ENCODE peak calls at places on chromosomes 2 and 18, in ten cellular contexts. G is stimulated activated CD4-positive, alpha-beta T cell treated with anti-CD3 and anti-CD28 coated beads, TNF-alpha, amount 100 ng/mL, for 4 hours; E is activated T-helper 1 cell treated with Interleukin-2 at 50 U/mL for 16 hours; C is AG09309; B is upper lobe of right lung; M is CD8-positive, alpha-beta memory T cell; Y is A172; U is heart right ventricle; N is HTR-8/SVneo; P is nucleus accumbens. Z is an unnamed sample.

GRCh38 chr2:234792566-234792965 is 159.3 kb upstream of the SH3BP4 start:
- DNase-seq in G (no peak), E (no peak), C (peak), B (no peak), M (no peak), Y (peak), U (no peak), N (no peak), P (peak), Z (no peak)

GRCh38 chr2:118185210-118186109 is 97.2 kb downstream of the INSIG2 start:
- DNase-seq in G (peak), E (peak), C (no peak), B (peak), M (peak), Y (peak), U (peak), N (peak), P (peak), Z (peak)

GRCh38 chr2:174595415-174595814 is 2.2 kb downstream of the WIPF1 start:
- DNase-seq in G (no peak), E (no peak), C (no peak), B (no peak), M (no peak), Y (no peak), U (no peak), N (no peak), P (no peak), Z (no peak)

GRCh38 chr2:236715511-236715961 is 145.9 kb downstream of the ACKR3 start:
- DNase-seq in G (no peak), E (no peak), C (no peak), B (no peak), M (no peak), Y (no peak), U (no peak), N (no peak), P (no peak), Z (no peak)

GRCh38 chr2:166632616-166633015 is 138.6 kb upstream of the SCN7A start:
- DNase-seq in G (no peak), E (no peak), C (no peak), B (no peak), M (no peak), Y (peak), U (no peak), N (no peak), P (no peak), Z (no peak)

GRCh38 chr18:31402026-31402373 is 25.4 kb downstream of the DSG4 start:
- DNase-seq in G (no peak), E (no peak), C (no peak), B (no peak), M (no peak), Y (no peak), U (no peak), N (no peak), P (no peak), Z (no peak)

GRCh38 chr2:11719230-11719977 is 27.0 kb upstream of the LPIN1 start:
- DNase-seq in G (no peak), E (no peak), C (no peak), B (no peak), M (no peak), Y (no peak), U (no peak), N (no peak), P (no peak), Z (no peak)

GRCh38 chr2:46314065-46314835 is 17.0 kb downstream of the EPAS1 start:
- DNase-seq in G (no peak), E (no peak), C (no peak), B (no peak), M (no peak), Y (no peak), U (no peak), N (no peak), P (no peak), Z (no peak)

GRCh38 chr2:138997849-138998517 is 217.8 kb upstream of the NXPH2 start:
- DNase-seq in G (no peak), E (no peak), C (no peak), B (no peak), M (no peak), Y (no peak), U (no peak), N (peak), P (no peak), Z (no peak)

Z was measured in left colon.